ENCODE peak calls at places on chromosomes 3 and 15, in seven cellular contexts. U is kidney, Z is AG04450, C is astrocyte of the cerebellum, J is OCI-LY7, K is adrenal gland, V is left ventricle myocardium inferior. H is an unnamed sample.

GRCh38 chr15:68995754-68996141 is 18.7 kb upstream of the NOX5 start:
- DNase-seq in U (no peak), Z (no peak), C (no peak), J (no peak), K (no peak), V (no peak), H (no peak)

GRCh38 chr3:123480428-123480827 is 31.5 kb upstream of the ADCY5 start:
- DNase-seq in U (no peak), Z (no peak), C (no peak), J (peak; percentile 10), K (no peak), V (no peak), H (no peak)

GRCh38 chr15:27863000-27863399 is 236.1 kb downstream of the OCA2 start:
- DNase-seq in U (no peak), Z (no peak), C (no peak), J (no peak), K (no peak), V (no peak), H (no peak)

GRCh38 chr3:181316481-181316880 is 326.9 kb upstream of the DNAJC19 start:
- DNase-seq in U (no peak), Z (no peak), C (peak; percentile 32), J (peak; percentile 13), K (no peak), V (no peak), H (no peak)

GRCh38 chr3:42732829-42733459 is 30.3 kb upstream of the HHATL start:
- DNase-seq in U (no peak), Z (no peak), C (no peak), J (no peak), K (no peak), V (no peak), H (no peak)

GRCh38 chr3:135970500-135971116 is 5.1 kb downstream of the PPP2R3A start:
- DNase-seq in U (no peak), Z (no peak), C (no peak), J (no peak), K (no peak), V (no peak), H (no peak)

GRCh38 chr3:66994588-66994987 is 3.5 kb upstream of the KBTBD8 start:
- DNase-seq in U (no peak), Z (no peak), C (no peak), J (no peak), K (no peak), V (no peak), H (no peak)

GRCh38 chr3:111311709-111312235 is 230.2 kb upstream of the CD96 start:
- DNase-seq in U (no peak), Z (no peak), C (peak; percentile 37), J (no peak), K (no peak), V (no peak), H (no peak)

GRCh38 chr3:5560199-5560598 is 372.7 kb downstream of the EDEM1 start:
- DNase-seq in U (no peak), Z (no peak), C (no peak), J (no peak), K (no peak), V (no peak), H (no peak)

GRCh38 chr3:42660898-42661297 is 7.4 kb downstream of the ZBTB47 start:
- DNase-seq in U (no peak), Z (no peak), C (no peak), J (peak; percentile 32), K (peak; percentile 61), V (no peak), H (no peak)

GRCh38 chr15:64634020-64634419 is 141.4 kb downstream of the RBPMS2 start:
- DNase-seq in U (no peak), Z (no peak), C (peak; percentile 45), J (no peak), K (no peak), V (no peak), H (no peak)
- TF ChIP-seq CTCF in U (no peak), Z (no peak), C (no peak), J (no peak), K (no peak), V (no peak), H (no peak)

GRCh38 chr3:58351920-58352319 is 19.2 kb downstream of the PXK start:
- DNase-seq in U (no peak), Z (no peak), C (no peak), J (peak; percentile 55), K (no peak), V (no peak), H (no peak)

GRCh38 chr3:58350627-58351013 is 17.9 kb downstream of the PXK start:
- DNase-seq in U (no peak), Z (no peak), C (no peak), J (no peak), K (no peak), V (no peak), H (no peak)

GRCh38 chr3:58347984-58348383 is 15.3 kb downstream of the PXK start:
- DNase-seq in U (no peak), Z (no peak), C (no peak), J (no peak), K (no peak), V (no peak), H (no peak)

GRCh38 chr3:58352624-58353023 is 19.9 kb downstream of the PXK start:
- DNase-seq in U (no peak), Z (no peak), C (no peak), J (no peak), K (no peak), V (no peak), H (no peak)

GRCh38 chr3:58349792-58350626 is 17.3 kb downstream of the PXK start:
- DNase-seq in U (no peak), Z (no peak), C (no peak), J (peak; percentile 98), K (no peak), V (no peak), H (no peak)
- H3K4me3 ChIP-seq in U (no peak overlapping the region), Z (no peak overlapping the region), C (no peak overlapping the region), J (peak overlapping the region; percentile 62), K (no peak overlapping the region), V (no peak overlapping the region), H (no peak overlapping the region)

DNA sequence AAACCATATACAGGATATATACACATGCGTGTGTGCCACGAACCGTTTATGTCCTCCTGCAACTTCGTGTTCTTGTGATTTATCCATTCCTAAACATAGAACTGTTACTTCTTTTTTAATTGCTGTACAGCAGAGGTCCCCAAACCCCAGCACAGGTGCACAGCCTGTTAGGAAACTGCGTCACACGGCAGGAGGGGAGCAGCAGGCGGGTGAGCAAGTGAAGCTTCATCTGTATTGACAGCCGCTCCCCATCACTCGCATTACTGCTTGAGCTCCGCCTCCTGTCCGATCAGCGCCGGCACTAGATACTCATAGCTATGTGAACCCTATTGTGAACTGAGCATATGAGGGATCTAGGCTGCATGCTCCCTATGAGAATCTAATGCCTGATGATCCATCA is 34.9 kb upstream of the NRROS start:
- DNase-seq in U (no peak), Z (no peak), C (no peak), J (peak; percentile 73), K (no peak), V (no peak), H (no peak)
- TF ChIP-seq CTCF in U (no peak), Z (no peak), C (no peak), J (peak; percentile 55), K (no peak), V (no peak), H (no peak)

DNA sequence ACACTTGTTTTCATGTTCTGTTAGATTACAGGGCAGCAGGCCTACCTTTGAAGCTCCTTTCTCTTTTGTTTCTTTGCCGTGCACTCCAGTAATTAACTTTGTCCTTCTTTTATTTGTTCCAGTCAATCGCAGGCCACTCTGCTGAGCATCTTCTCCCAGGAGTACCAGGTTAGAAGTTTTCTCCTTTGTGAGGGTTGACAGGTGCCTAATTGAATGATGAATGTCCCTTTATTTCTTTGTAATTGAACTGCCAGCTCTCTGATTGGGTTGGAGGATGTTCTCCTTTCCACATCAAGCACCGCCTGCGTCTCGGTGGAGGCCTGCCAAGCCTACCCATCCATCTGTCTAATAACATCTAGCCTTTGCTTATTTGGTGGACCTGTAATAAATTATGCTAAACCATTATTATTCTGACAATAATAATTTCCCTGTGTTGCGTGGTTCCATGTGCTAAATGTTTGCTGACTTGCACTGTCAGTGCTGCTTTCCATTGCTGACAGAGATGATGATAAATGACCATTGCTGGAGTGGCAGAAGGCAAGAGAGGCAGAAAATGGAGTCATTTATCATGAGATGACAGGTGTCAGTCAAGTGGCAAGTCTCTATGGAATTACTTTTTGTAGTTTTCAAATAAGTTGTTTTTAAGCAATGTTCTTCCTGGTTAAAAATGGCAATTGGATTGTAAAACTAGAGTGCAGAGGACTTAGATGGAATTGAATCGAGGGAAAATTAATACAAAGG is 64.9 kb downstream of the CDIN1 start:
- DNase-seq in U (peak; percentile 43), Z (no peak), C (no peak), J (no peak), K (no peak), V (no peak), H (no peak)
- H3K4me3 ChIP-seq in U (no peak overlapping the region), Z (no peak overlapping the region), C (no peak overlapping the region), J (no peak overlapping the region), K (no peak overlapping the region), V (no peak overlapping the region), H (no peak overlapping the region)

GRCh38 chr3:44861412-44862220 is at the start of gene TMEM42:
- DNase-seq in U (peak; percentile 97), Z (peak; percentile 79), C (peak; percentile 70), J (peak; percentile 93), K (peak; percentile 89), V (peak; percentile 91), H (peak; percentile 57)
- TF ChIP-seq CTCF in U (peak; percentile 3), Z (peak; percentile 37), C (peak; percentile 42), J (no peak), K (no peak), V (peak; percentile 49), H (peak; percentile 19)

DNA sequence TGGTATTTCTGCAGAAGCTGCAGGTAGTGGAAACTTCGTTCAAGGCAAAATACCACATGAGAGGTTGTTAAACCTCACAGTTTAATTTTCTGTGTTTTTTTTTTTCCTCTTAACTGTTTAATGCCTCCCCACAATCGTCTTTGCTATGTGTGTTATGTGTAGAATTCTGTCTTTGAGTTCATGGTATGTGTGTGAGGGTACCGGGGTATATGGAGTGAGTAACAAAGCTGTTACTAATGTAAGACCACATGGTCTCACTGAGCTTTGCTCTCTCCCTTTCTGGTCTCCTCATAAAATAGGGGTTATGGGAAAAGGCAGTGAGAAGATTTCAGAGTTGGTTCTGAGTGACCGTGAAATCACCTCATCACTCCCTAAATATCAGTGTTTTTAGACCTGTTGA is 143.6 kb downstream of the USP13 start:
- DNase-seq in U (no peak), Z (no peak), C (no peak), J (no peak), K (no peak), V (no peak), H (no peak)
- H3K4me3 ChIP-seq in U (no peak overlapping the region), Z (no peak overlapping the region), C (no peak overlapping the region), J (no peak overlapping the region), K (no peak overlapping the region), V (no peak overlapping the region), H (no peak overlapping the region)

H was measured in HFF-Myc.